ENCODE peak calls at places on chromosomes 11 and 22, in four cellular contexts. One of them, this sample, is unnamed.

GRCh38 chr11:64305691-64306562 is 603 bp downstream of the ESRRA start:
- DNase-seq in GM12878: no peak
- DNase-seq in HepG2: peak; percentile 77
- DNase-seq in K562: peak; percentile 79
- DNase-seq in this sample: peak; percentile 52

GRCh38 chr11:83007909-83008580 is 63.7 kb downstream of the RAB30 start:
- DNase-seq in HepG2: peak; percentile 88
- DNase-seq in K562: peak; percentile 62
- DNase-seq in GM12878: no peak
- DNase-seq in this sample: peak; percentile 94

GRCh38 chr11:5910521-5910920 is 17.5 kb downstream of the OR52E5 start:
- DNase-seq in K562: no peak
- DNase-seq in GM12878: no peak
- DNase-seq in HepG2: no peak
- DNase-seq in this sample: no peak

GRCh38 chr11:20438637-20439036 is 51.1 kb downstream of the PRMT3 start:
- DNase-seq in GM12878: no peak
- DNase-seq in K562: no peak
- DNase-seq in HepG2: no peak
- DNase-seq in this sample: no peak

GRCh38 chr11:79076526-79077115 is 364.2 kb downstream of the TENM4 start:
- DNase-seq in HepG2: peak; percentile 30
- DNase-seq in K562: peak; percentile 55
- DNase-seq in GM12878: no peak
- DNase-seq in this sample: peak; percentile 50

GRCh38 chr22:46996595-46997310 is 234.3 kb downstream of the TBC1D22A start:
- DNase-seq in HepG2: peak; percentile 38
- DNase-seq in K562: no peak
- DNase-seq in GM12878: no peak
- DNase-seq in this sample: peak; percentile 9

GRCh38 chr11:81959341-81959740 is 774.3 kb downstream of the FAM181B start:
- DNase-seq in HepG2: no peak
- DNase-seq in GM12878: no peak
- DNase-seq in K562: no peak
- DNase-seq in this sample: no peak

GRCh38 chr11:76792505-76793264 is 9.5 kb downstream of the TSKU start:
- DNase-seq in K562: no peak
- DNase-seq in GM12878: no peak
- DNase-seq in HepG2: no peak
- DNase-seq in this sample: no peak

GRCh38 chr11:20770421-20770935 is 101.1 kb downstream of the NELL1 start:
- DNase-seq in HepG2: no peak
- DNase-seq in GM12878: no peak
- DNase-seq in K562: no peak
- DNase-seq in this sample: no peak

GRCh38 chr11:3191586-3192324 is 26.6 kb upstream of the OSBPL5 start:
- DNase-seq in K562: no peak
- DNase-seq in GM12878: no peak
- DNase-seq in HepG2: no peak
- DNase-seq in this sample: no peak

GRCh38 chr11:61817471-61818202 is 834 bp upstream of the FADS1 start:
- DNase-seq in HepG2: peak; percentile 43
- DNase-seq in GM12878: no peak
- DNase-seq in K562: no peak
- DNase-seq in this sample: no peak

GRCh38 chr22:41369837-41370236 is 11.9 kb upstream of the TEF start:
- DNase-seq in HepG2: no peak
- DNase-seq in K562: no peak
- DNase-seq in GM12878: no peak
- DNase-seq in this sample: no peak

GRCh38 chr11:72066855-72067254 is 13.5 kb downstream of the NUMA1 start:
- DNase-seq in HepG2: no peak
- DNase-seq in K562: no peak
- DNase-seq in GM12878: no peak
- DNase-seq in this sample: no peak

GRCh38 chr11:42812960-42813359 is 498.8 kb upstream of the API5 start:
- DNase-seq in GM12878: no peak
- DNase-seq in HepG2: no peak
- DNase-seq in K562: no peak
- DNase-seq in this sample: no peak

GRCh38 chr11:13868710-13869403 is 93.7 kb upstream of the SPON1 start:
- DNase-seq in K562: no peak
- DNase-seq in GM12878: no peak
- DNase-seq in HepG2: no peak
- DNase-seq in this sample: no peak

GRCh38 chr11:25860677-25861445 is 471.1 kb upstream of the ANO3 start:
- DNase-seq in HepG2: no peak
- DNase-seq in K562: no peak
- DNase-seq in GM12878: no peak
- DNase-seq in this sample: peak; percentile 73
- TF ChIP-seq MYC in HepG2: no peak
- TF ChIP-seq MYC in K562: no peak
- TF ChIP-seq MYC in GM12878: no peak
- TF ChIP-seq MYC in this sample: no peak

GRCh38 chr11:68345776-68346728 is 33.7 kb downstream of the LRP5 start:
- DNase-seq in K562: no peak
- DNase-seq in HepG2: no peak
- DNase-seq in GM12878: no peak
- DNase-seq in this sample: no peak
- H3K4me3 ChIP-seq in K562: no peak overlapping the region
- H3K4me3 ChIP-seq in HepG2: no peak overlapping the region
- H3K4me3 ChIP-seq in GM12878: no peak overlapping the region
- H3K4me3 ChIP-seq in this sample: no peak overlapping the region

GRCh38 chr11:44308256-44308922 is 1.6 kb downstream of the ALX4 start:
- DNase-seq in K562: no peak
- DNase-seq in HepG2: no peak
- DNase-seq in GM12878: no peak
- DNase-seq in this sample: no peak
- TF ChIP-seq EZH2 in K562: no peak
- TF ChIP-seq EZH2 in HepG2: no peak
- TF ChIP-seq EZH2 in GM12878: no peak
- TF ChIP-seq EZH2 in this sample: no peak

DNA sequence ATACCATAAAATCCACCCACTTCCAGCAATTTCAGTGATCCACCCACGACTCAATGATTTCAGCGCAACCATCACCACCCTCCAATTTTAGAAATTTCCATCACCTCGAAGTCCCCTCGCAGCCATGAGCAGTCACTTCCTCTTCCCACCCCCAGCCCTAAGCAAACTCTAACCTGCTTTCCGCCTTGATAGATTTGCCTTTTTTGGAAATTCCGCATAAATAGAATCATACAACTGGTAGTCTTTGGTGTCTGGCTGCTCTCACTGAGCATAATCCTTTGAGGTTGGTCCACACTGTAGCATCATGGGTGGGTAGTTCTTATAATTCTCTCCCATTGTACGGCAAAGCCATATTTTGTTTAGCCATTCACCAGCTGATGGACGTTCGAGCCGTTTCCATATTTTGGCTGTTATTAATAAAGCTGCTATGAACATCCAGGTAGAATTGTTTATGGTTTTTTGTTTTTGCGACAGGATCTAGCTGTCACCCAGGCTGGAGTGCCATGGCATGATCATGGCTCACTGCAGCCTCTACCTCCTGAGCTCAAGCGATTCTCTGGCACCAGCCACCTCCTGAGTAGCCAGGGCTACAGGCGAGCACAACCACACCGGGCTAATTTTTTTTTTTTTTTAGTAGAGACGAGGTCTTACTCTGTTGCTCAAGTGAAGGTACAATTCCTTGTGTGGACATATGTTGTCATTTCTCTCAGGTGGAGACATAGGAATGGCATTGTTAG is 16.0 kb downstream of the PIM3 start:
- DNase-seq in K562: peak; percentile 14
- DNase-seq in HepG2: no peak
- DNase-seq in GM12878: peak; percentile 67
- DNase-seq in this sample: no peak
- TF ChIP-seq MYC in K562: no peak
- TF ChIP-seq MYC in HepG2: no peak
- TF ChIP-seq MYC in GM12878: no peak
- TF ChIP-seq MYC in this sample: no peak

GRCh38 chr11:12086271-12087074 is 23.9 kb upstream of the MICAL2 start:
- DNase-seq in GM12878: no peak
- DNase-seq in K562: no peak
- DNase-seq in HepG2: peak; percentile 37
- DNase-seq in this sample: peak; percentile 87

GRCh38 chr11:12085371-12086251 is 24.8 kb upstream of the MICAL2 start:
- DNase-seq in GM12878: no peak
- DNase-seq in HepG2: peak; percentile 77
- DNase-seq in K562: no peak
- DNase-seq in this sample: no peak

GRCh38 chr11:12079726-12080556 is 30.4 kb upstream of the MICAL2 start:
- DNase-seq in HepG2: peak; percentile 59
- DNase-seq in GM12878: no peak
- DNase-seq in K562: no peak
- DNase-seq in this sample: peak; percentile 95

GRCh38 chr11:12084191-12084717 is 26.1 kb upstream of the MICAL2 start:
- DNase-seq in K562: no peak
- DNase-seq in GM12878: no peak
- DNase-seq in HepG2: no peak
- DNase-seq in this sample: no peak

DNA sequence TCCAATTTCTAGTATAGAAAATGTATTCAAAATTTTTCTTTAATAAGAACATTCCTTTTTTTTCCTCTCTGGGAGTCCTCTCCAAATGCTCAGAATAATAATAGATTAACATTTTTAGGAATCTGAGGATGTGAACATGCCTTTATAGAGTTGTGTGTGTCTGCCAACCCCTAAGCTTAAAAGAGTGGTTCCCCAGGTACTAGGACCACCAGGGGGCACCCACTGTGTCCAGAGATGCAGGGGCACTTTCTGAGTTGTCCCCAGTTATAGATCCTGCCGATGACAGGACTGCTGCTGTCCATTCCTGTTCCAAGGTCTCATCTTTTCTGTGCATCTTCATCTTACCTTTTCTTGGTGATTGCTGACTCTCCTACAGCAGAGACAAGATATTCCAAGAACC is 27.0 kb upstream of the MICAL2 start:
- DNase-seq in K562: peak; percentile 28
- DNase-seq in HepG2: no peak
- DNase-seq in GM12878: no peak
- DNase-seq in this sample: no peak
- H3K4me3 ChIP-seq in K562: no peak overlapping the region
- H3K4me3 ChIP-seq in HepG2: no peak overlapping the region
- H3K4me3 ChIP-seq in GM12878: no peak overlapping the region
- H3K4me3 ChIP-seq in this sample: no peak overlapping the region

GRCh38 chr11:30583505-30584280 is 2.5 kb downstream of the MPPED2 start:
- DNase-seq in HepG2: no peak
- DNase-seq in GM12878: no peak
- DNase-seq in K562: no peak
- DNase-seq in this sample: no peak
- TF ChIP-seq EZH2 in HepG2: no peak
- TF ChIP-seq EZH2 in GM12878: no peak
- TF ChIP-seq EZH2 in K562: no peak
- TF ChIP-seq EZH2 in this sample: no peak

GRCh38 chr11:92346220-92346619 is 121.6 kb downstream of the FAT3 start:
- DNase-seq in HepG2: no peak
- DNase-seq in GM12878: no peak
- DNase-seq in K562: no peak
- DNase-seq in this sample: no peak

GRCh38 chr11:92342034-92342433 is 117.4 kb downstream of the FAT3 start:
- DNase-seq in K562: no peak
- DNase-seq in HepG2: no peak
- DNase-seq in GM12878: no peak
- DNase-seq in this sample: no peak

GRCh38 chr11:92347404-92347803 is 122.8 kb downstream of the FAT3 start:
- DNase-seq in K562: no peak
- DNase-seq in HepG2: no peak
- DNase-seq in GM12878: no peak
- DNase-seq in this sample: no peak

GRCh38 chr11:92340839-92341238 is 116.2 kb downstream of the FAT3 start:
- DNase-seq in K562: peak; percentile 14
- DNase-seq in GM12878: no peak
- DNase-seq in HepG2: peak; percentile 6
- DNase-seq in this sample: no peak

DNA sequence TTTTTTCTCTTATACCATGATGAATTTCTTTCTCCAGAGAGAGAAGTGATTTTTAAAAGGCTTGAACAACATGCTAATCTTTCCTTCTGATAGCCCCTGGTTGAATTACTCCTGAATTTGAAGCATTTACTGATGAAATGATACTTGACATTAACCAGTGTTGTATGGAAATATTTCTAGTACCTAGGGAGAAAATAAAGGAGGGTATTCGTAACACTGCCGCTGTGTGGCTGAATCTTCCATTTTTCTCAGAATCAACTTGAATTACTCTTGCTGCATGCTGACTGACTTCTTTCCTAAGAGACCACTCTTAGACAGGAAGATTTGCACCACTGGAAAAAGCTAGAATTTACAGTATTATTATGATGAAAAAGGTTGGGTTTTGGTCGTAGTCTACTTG is 118.3 kb downstream of the FAT3 start:
- DNase-seq in HepG2: no peak
- DNase-seq in K562: no peak
- DNase-seq in GM12878: no peak
- DNase-seq in this sample: no peak
- TF ChIP-seq MYC in HepG2: no peak
- TF ChIP-seq MYC in K562: no peak
- TF ChIP-seq MYC in GM12878: no peak
- TF ChIP-seq MYC in this sample: no peak

GRCh38 chr11:70109006-70109405 is 30.9 kb downstream of the ANO1 start:
- DNase-seq in K562: no peak
- DNase-seq in HepG2: no peak
- DNase-seq in GM12878: no peak
- DNase-seq in this sample: no peak

GRCh38 chr11:70111269-70112016 is 33.3 kb downstream of the ANO1 start:
- DNase-seq in K562: peak; percentile 80
- DNase-seq in HepG2: peak; percentile 5
- DNase-seq in GM12878: no peak
- DNase-seq in this sample: no peak

GRCh38 chr11:70109903-70110302 is 31.8 kb downstream of the ANO1 start:
- DNase-seq in GM12878: no peak
- DNase-seq in K562: no peak
- DNase-seq in HepG2: no peak
- DNase-seq in this sample: no peak

GRCh38 chr11:70110538-70111055 is 32.5 kb downstream of the ANO1 start:
- DNase-seq in K562: no peak
- DNase-seq in HepG2: no peak
- DNase-seq in GM12878: no peak
- DNase-seq in this sample: no peak

GRCh38 chr11:70112017-70112434 is 33.9 kb downstream of the ANO1 start:
- DNase-seq in K562: no peak
- DNase-seq in GM12878: no peak
- DNase-seq in HepG2: no peak
- DNase-seq in this sample: no peak
- H3K4me3 ChIP-seq in K562: no peak overlapping the region
- H3K4me3 ChIP-seq in GM12878: no peak overlapping the region
- H3K4me3 ChIP-seq in HepG2: no peak overlapping the region
- H3K4me3 ChIP-seq in this sample: no peak overlapping the region

DNA sequence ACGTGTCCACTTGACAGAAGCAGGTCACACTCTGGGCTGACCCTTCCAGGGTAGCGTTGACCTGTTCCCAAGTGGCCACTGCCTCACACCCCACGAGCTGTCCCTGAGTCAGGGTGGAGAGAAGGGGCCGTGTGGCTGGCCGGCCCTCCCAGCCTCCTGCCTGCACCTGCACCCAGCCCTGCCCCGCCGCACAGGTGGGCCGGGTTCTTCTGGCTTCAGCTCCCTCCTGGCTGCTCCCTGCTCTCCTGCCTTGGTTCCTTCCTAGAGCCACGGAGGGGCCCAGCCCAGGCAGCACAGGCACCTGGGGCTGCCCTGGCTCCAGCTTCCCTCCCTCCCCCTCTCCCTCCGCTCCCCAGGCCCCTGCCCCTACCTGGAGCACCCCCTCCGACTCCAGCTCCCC is 42.3 kb downstream of the MOB2 start:
- DNase-seq in GM12878: no peak
- DNase-seq in K562: no peak
- DNase-seq in HepG2: no peak
- DNase-seq in this sample: no peak
- TF ChIP-seq EZH2 in GM12878: no peak
- TF ChIP-seq EZH2 in K562: no peak
- TF ChIP-seq EZH2 in HepG2: no peak
- TF ChIP-seq EZH2 in this sample: no peak